ENCODE peak calls at places on chromosome 18, in five cellular contexts. E is K562, A is fibroblast of lung, O is GM12878, I is HCT116. P is an unnamed sample.
A peak's percentile ranks its signal among the peaks of the same experiment; 100 is the strongest.

GRCh38 chr18:51490417-51490816 is 292.9 kb upstream of the MEX3C start:
- DNase-seq in E (no peak), A (no peak), O (no peak), I (no peak), P (no peak)

GRCh38 chr18:74836296-74837139 is 238.8 kb downstream of the ZNF407 start:
- DNase-seq in E (no peak), A (peak; percentile 50), O (no peak), I (no peak), P (no peak)

GRCh38 chr18:25518716-25519053 is 166.7 kb upstream of the ZNF521 start:
- DNase-seq in E (no peak), A (no peak), O (peak; percentile 21), I (no peak), P (no peak)

GRCh38 chr18:46413684-46414083 is 243.3 kb downstream of the LOXHD1 start:
- DNase-seq in E (no peak), A (no peak), O (no peak), I (no peak), P (no peak)

GRCh38 chr18:40867452-40867851 is 1087.6 kb upstream of the PIK3C3 start:
- DNase-seq in E (no peak), A (peak; percentile 87), O (no peak), I (no peak), P (peak; percentile 84)

GRCh38 chr18:23227729-23228075 is 92.4 kb downstream of the CABLES1 start:
- DNase-seq in E (no peak), A (no peak), O (no peak), I (no peak), P (no peak)

GRCh38 chr18:8519102-8519501 is 90.1 kb upstream of the RAB12 start:
- DNase-seq in E (no peak), A (no peak), O (no peak), I (no peak), P (no peak)

GRCh38 chr18:22432672-22433137 is 15.0 kb upstream of the CTAGE1 start:
- DNase-seq in E (peak; percentile 40), A (peak; percentile 94), O (no peak), I (peak; percentile 26), P (no peak)

GRCh38 chr18:46174317-46175039 is 70.3 kb downstream of the HAUS1 start:
- DNase-seq in E (no peak), A (peak; percentile 45), O (no peak), I (no peak), P (no peak)

GRCh38 chr18:46748466-46748865 is 8.4 kb downstream of the ST8SIA5 start:
- DNase-seq in E (no peak), A (no peak), O (no peak), I (no peak), P (no peak)

GRCh38 chr18:5444847-5445246 is 99.0 kb downstream of the EPB41L3 start:
- DNase-seq in E (no peak), A (no peak), O (no peak), I (no peak), P (no peak)

GRCh38 chr18:56475250-56475649 is 163.1 kb downstream of the TXNL1 start:
- DNase-seq in E (no peak), A (peak; percentile 29), O (no peak), I (no peak), P (no peak)

GRCh38 chr18:13703899-13704298 is 22.5 kb downstream of the FAM210A start:
- DNase-seq in E (no peak), A (peak; percentile 31), O (no peak), I (peak; percentile 35), P (no peak)

GRCh38 chr18:68703326-68703725 is 11.6 kb downstream of the TMX3 start:
- DNase-seq in E (no peak), A (peak; percentile 21), O (no peak), I (no peak), P (no peak)

GRCh38 chr18:43563780-43564179 is 286.5 kb upstream of the SYT4 start:
- DNase-seq in E (no peak), A (peak; percentile 35), O (no peak), I (no peak), P (no peak)

GRCh38 chr18:78934551-78935225 is 44.9 kb upstream of the SALL3 start:
- DNase-seq in E (no peak), A (no peak), O (no peak), I (no peak), P (no peak)

GRCh38 chr18:78936251-78937005 is 43.2 kb upstream of the SALL3 start:
- DNase-seq in E (no peak), A (no peak), O (no peak), I (no peak), P (no peak)

GRCh38 chr18:78939105-78939504 is 40.5 kb upstream of the SALL3 start:
- DNase-seq in E (no peak), A (peak; percentile 11), O (no peak), I (no peak), P (no peak)

GRCh38 chr18:78935406-78935805 is 44.2 kb upstream of the SALL3 start:
- DNase-seq in E (no peak), A (no peak), O (no peak), I (no peak), P (no peak)

GRCh38 chr18:78937166-78937565 is 42.5 kb upstream of the SALL3 start:
- DNase-seq in E (no peak), A (no peak), O (no peak), I (no peak), P (no peak)
- H3K9me3 ChIP-seq in E (no peaks in the 10 kb centered on the region), A (no peaks in the 10 kb centered on the region), O (no peaks in the 10 kb centered on the region), I (no peaks in the 10 kb centered on the region), P (peaks cover 5% of the 10 kb centered on the region)

GRCh38 chr18:58580623-58581022 is 48.3 kb downstream of the ALPK2 start:
- DNase-seq in E (no peak), A (peak; percentile 82), O (no peak), I (no peak), P (no peak)

GRCh38 chr18:58579561-58580047 is 49.3 kb downstream of the ALPK2 start:
- DNase-seq in E (no peak), A (peak; percentile 96), O (no peak), I (no peak), P (no peak)

GRCh38 chr18:58578835-58579560 is 49.9 kb downstream of the ALPK2 start:
- DNase-seq in E (no peak), A (peak; percentile 90), O (no peak), I (no peak), P (no peak)

GRCh38 chr18:58580078-58580477 is 48.8 kb downstream of the ALPK2 start:
- DNase-seq in E (no peak), A (peak; percentile 51), O (no peak), I (no peak), P (no peak)

GRCh38 chr18:58581265-58581664 is 47.6 kb downstream of the ALPK2 start:
- DNase-seq in E (no peak), A (peak; percentile 97), O (no peak), I (peak; percentile 57), P (peak; percentile 52)
- H3K4me2 ChIP-seq in E (no peak overlapping the region), A (no peak overlapping the region), O (no peak overlapping the region), I (peak overlapping the region; percentile 72), P (peak overlapping the region; percentile 31)

GRCh38 chr18:78979058-78979680 is 449 bp upstream of the SALL3 start:
- DNase-seq in E (no peak), A (peak; percentile 75), O (no peak), I (no peak), P (no peak)
- TF ChIP-seq EZH2 in E (no peak), A (no peak), O (no peak), I (no peak), P (peak; percentile 5)

GRCh38 chr18:10264260-10264659 is 190.2 kb upstream of the APCDD1 start:
- DNase-seq in E (no peak), A (no peak), O (no peak), I (no peak), P (no peak)

GRCh38 chr18:10261315-10262276 is 192.8 kb upstream of the APCDD1 start:
- DNase-seq in E (no peak), A (peak; percentile 27), O (no peak), I (no peak), P (no peak)

GRCh38 chr18:10269226-10269625 is 185.2 kb upstream of the APCDD1 start:
- DNase-seq in E (no peak), A (no peak), O (no peak), I (no peak), P (no peak)

GRCh38 chr18:10266236-10266585 is 188.2 kb upstream of the APCDD1 start:
- DNase-seq in E (no peak), A (no peak), O (no peak), I (no peak), P (no peak)

GRCh38 chr18:10265560-10266235 is 188.7 kb upstream of the APCDD1 start:
- DNase-seq in E (no peak), A (peak; percentile 22), O (no peak), I (no peak), P (no peak)
- H3K9me3 ChIP-seq in E (no peaks in the 10 kb centered on the region), A (no peaks in the 10 kb centered on the region), O (no peaks in the 10 kb centered on the region), I (no peaks in the 10 kb centered on the region), P (no peaks in the 10 kb centered on the region)

GRCh38 chr18:59001166-59001565 is 136.5 kb downstream of the ZNF532 start:
- DNase-seq in E (no peak), A (no peak), O (no peak), I (no peak), P (no peak)

GRCh38 chr18:59006461-59007067 is 133.1 kb upstream of the SEC11C start:
- DNase-seq in E (no peak), A (peak; percentile 84), O (no peak), I (no peak), P (no peak)

GRCh38 chr18:59002974-59003594 is 136.6 kb upstream of the SEC11C start:
- DNase-seq in E (no peak), A (no peak), O (no peak), I (no peak), P (no peak)

GRCh38 chr18:59008302-59008974 is 131.2 kb upstream of the SEC11C start:
- DNase-seq in E (no peak), A (peak; percentile 85), O (no peak), I (peak; percentile 26), P (peak; percentile 87)

DNA sequence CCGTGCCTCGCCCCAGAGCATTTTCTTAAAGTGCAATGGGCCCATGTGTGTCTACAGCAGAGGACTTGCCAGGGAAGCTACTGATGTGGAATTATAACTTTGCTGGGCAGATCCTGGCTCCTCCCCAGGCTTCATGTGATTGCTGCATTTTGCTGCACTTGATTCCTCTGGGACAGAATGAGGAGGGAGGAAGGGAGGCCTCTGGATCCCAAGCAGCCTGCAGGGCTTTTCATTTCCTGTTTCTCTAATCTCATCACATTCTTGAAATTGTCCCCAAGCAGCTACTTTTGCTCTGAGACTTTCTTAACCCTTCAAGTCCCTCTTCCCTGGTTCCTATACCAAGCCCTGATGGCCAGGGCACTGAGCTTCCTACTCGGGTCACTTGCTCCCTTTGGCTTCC is 134.4 kb upstream of the SEC11C start:
- DNase-seq in E (no peak), A (peak; percentile 61), O (no peak), I (no peak), P (no peak)
- H3K4me2 ChIP-seq in E (no peak overlapping the region), A (no peak overlapping the region), O (no peak overlapping the region), I (no peak overlapping the region), P (no peak overlapping the region)

P was measured in keratinocyte.